ENCODE peak calls at places on chromosome 1, in eight cellular contexts. R, S, U, C, F, W, V and T are unnamed samples.
A peak's percentile ranks its signal among the peaks of the same experiment; 100 is the strongest.

GRCh38 chr1:169107673-169108160 is 1.2 kb downstream of the ATP1B1 start:
- DNase-seq in R (no peak), S (no peak), U (no peak), C (peak; percentile 23), F (no peak), W (peak; percentile 65), V (no peak), T (no peak)

GRCh38 chr1:156874572-156874971 is 13.9 kb downstream of the NTRK1 start:
- DNase-seq in R (no peak), S (no peak), U (no peak), C (no peak), F (no peak), W (no peak), V (no peak), T (no peak)

GRCh38 chr1:53541761-53542550 is 82.8 kb downstream of the DMRTB1 start:
- DNase-seq in R (peak; percentile 1), S (peak; percentile 18), U (no peak), C (no peak), F (no peak), W (peak; percentile 88), V (no peak), T (peak; percentile 50)

GRCh38 chr1:115674011-115674410 is 32.2 kb downstream of the VANGL1 start:
- DNase-seq in R (no peak), S (no peak), U (no peak), C (no peak), F (no peak), W (no peak), V (no peak), T (no peak)

GRCh38 chr1:53574621-53575020 is 115.4 kb downstream of the DMRTB1 start:
- DNase-seq in R (no peak), S (no peak), U (no peak), C (no peak), F (no peak), W (no peak), V (no peak), T (peak; percentile 59)

GRCh38 chr1:182671779-182672486 is 12.5 kb downstream of the RGS8 start:
- DNase-seq in R (no peak), S (no peak), U (no peak), C (no peak), F (no peak), W (no peak), V (no peak), T (no peak)

GRCh38 chr1:37602750-37603694 is 7.3 kb upstream of the GNL2 start:
- DNase-seq in R (no peak), S (peak; percentile 28), U (no peak), C (no peak), F (no peak), W (no peak), V (no peak), T (no peak)

GRCh38 chr1:18977428-18977827 is 21.0 kb upstream of the IFFO2 start:
- DNase-seq in R (no peak), S (no peak), U (no peak), C (no peak), F (no peak), W (no peak), V (no peak), T (peak; percentile 59)

GRCh38 chr1:26697978-26698849 is 2.4 kb downstream of the ARID1A start:
- DNase-seq in R (peak; percentile 33), S (peak; percentile 40), U (peak; percentile 70), C (peak; percentile 20), F (no peak), W (peak; percentile 98), V (no peak), T (peak; percentile 87)

GRCh38 chr1:186915555-186915954 is 86.8 kb downstream of the PLA2G4A start:
- DNase-seq in R (no peak), S (no peak), U (no peak), C (no peak), F (no peak), W (no peak), V (no peak), T (no peak)

GRCh38 chr1:93007941-93008577 is 46.8 kb upstream of the DIPK1A start:
- DNase-seq in R (no peak), S (no peak), U (no peak), C (no peak), F (peak; percentile 50), W (peak; percentile 46), V (no peak), T (no peak)

GRCh38 chr1:909861-910310 is 13.8 kb upstream of the SAMD11 start:
- DNase-seq in R (no peak), S (peak; percentile 7), U (no peak), C (no peak), F (no peak), W (no peak), V (peak; percentile 27), T (no peak)

GRCh38 chr1:7912743-7913557 is 27.7 kb downstream of the TNFRSF9 start:
- DNase-seq in R (no peak), S (peak; percentile 48), U (no peak), C (no peak), F (no peak), W (no peak), V (no peak), T (no peak)

GRCh38 chr1:35476099-35476674 is 81.0 kb downstream of the KIAA0319L start:
- DNase-seq in R (no peak), S (no peak), U (no peak), C (no peak), F (no peak), W (no peak), V (no peak), T (no peak)

GRCh38 chr1:174954686-174955669 is 44.8 kb upstream of the CACYBP start:
- DNase-seq in R (no peak), S (no peak), U (no peak), C (no peak), F (no peak), W (no peak), V (no peak), T (no peak)

GRCh38 chr1:232952514-232953175 is 2.2 kb downstream of the NTPCR start:
- DNase-seq in R (no peak), S (peak; percentile 67), U (peak; percentile 35), C (no peak), F (no peak), W (no peak), V (no peak), T (peak; percentile 34)

GRCh38 chr1:44810101-44810761 is 1.9 kb downstream of the BTBD19 start:
- DNase-seq in R (peak; percentile 64), S (peak; percentile 31), U (peak; percentile 91), C (peak; percentile 63), F (no peak), W (no peak), V (peak; percentile 79), T (peak; percentile 71)

GRCh38 chr1:47951026-47951425 is 46.2 kb downstream of the TRABD2B start:
- DNase-seq in R (no peak), S (no peak), U (no peak), C (no peak), F (no peak), W (no peak), V (no peak), T (no peak)

GRCh38 chr1:61654067-61654466 is 70.9 kb downstream of the TM2D1 start:
- DNase-seq in R (no peak), S (no peak), U (no peak), C (no peak), F (no peak), W (no peak), V (no peak), T (no peak)

GRCh38 chr1:61659061-61659460 is 65.9 kb downstream of the TM2D1 start:
- DNase-seq in R (no peak), S (no peak), U (no peak), C (no peak), F (no peak), W (no peak), V (no peak), T (no peak)

DNA sequence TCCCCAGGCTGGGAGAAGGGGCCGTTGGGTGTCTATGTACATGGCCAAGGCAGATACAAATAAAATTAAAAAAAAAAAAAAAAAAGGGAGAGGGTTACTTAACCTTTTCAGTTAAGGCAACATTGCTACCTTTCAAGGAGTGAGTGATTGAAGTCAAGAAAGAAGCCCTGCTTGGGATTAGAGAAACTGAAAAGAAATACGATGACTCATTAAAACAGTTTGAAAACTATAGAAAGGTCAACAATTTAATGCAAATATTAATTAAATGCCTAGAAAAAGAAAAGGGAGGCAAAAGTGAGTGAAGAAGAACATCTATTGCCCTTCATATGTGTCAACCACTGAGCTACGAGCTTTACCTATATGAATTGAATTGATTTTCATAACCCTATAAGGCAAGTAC is 69.5 kb downstream of the TM2D1 start:
- DNase-seq in R (no peak), S (no peak), U (no peak), C (no peak), F (no peak), W (no peak), V (no peak), T (no peak)
- H3K4me3 ChIP-seq in R (no peak overlapping the region), S (no peak overlapping the region), U (no peak overlapping the region), C (no peak overlapping the region), F (no peak overlapping the region), W (no peak overlapping the region), V (no peak overlapping the region), T (no peak overlapping the region)

GRCh38 chr1:58035523-58035922 is 511.0 kb downstream of the OMA1 start:
- DNase-seq in R (no peak), S (no peak), U (no peak), C (no peak), F (no peak), W (no peak), V (no peak), T (no peak)
- TF ChIP-seq CTCF in R (no peak), S (no peak), U (no peak), C (no peak), F (no peak), W (peak; percentile 8), V (no peak), T (no peak)

GRCh38 chr1:31762726-31763670 is 1.1 kb downstream of the ADGRB2 start:
- DNase-seq in R (peak; percentile 72), S (peak; percentile 71), U (peak; percentile 51), C (peak; percentile 60), F (no peak), W (no peak), V (peak; percentile 56), T (no peak)
- H3K4me3 ChIP-seq in R (peak overlapping the region; percentile 55), S (peak overlapping the region; percentile 32), U (peak overlapping the region; percentile 43), C (peak overlapping the region; percentile 72), F (peak overlapping the region; percentile 61), W (peak overlapping the region; percentile 61), V (peak overlapping the region; percentile 11), T (no peak overlapping the region)

DNA sequence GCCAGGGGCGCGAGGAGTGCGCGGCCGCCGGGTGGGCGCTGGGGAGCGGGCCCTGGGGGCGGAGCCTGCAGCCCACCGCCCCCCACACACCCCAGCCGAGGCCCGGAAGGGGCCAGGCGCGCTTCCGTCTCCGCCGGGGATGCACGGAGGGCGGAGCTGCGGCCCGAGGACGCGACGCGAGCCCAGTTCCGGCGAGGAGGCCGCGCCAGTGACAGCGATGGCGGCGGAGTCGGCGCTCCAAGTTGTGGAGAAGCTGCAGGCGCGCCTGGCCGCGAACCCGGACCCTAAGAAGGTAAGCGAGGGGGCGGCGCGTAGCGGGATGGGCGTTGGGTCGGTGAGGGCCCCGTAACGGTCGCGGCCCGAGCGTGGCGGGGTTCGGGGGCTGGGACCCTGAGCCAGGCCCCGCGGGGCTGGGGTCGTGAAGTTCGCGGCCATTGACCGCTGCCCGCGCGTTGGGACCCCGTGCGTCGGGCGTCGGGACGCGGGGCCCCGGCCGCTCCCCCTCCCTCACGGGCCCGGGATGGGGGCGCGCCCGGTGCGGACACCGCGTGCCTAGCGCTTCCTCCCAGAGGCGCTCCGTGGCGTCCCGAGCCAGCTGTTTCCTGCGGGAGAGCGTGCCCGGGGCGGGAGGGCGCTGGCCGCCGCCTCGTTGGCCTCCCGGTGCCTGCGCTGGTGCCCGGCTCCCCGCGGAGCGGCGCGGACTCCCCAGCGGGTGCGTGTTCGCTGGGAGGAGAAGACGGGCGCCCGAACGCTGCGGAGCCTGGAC is at the start of gene ELOA:
- DNase-seq in R (peak; percentile 79), S (peak; percentile 78), U (peak; percentile 31), C (peak; percentile 79), F (no peak), W (peak; percentile 40), V (peak; percentile 81), T (peak; percentile 52)
- TF ChIP-seq CTCF in R (no peak), S (no peak), U (no peak), C (no peak), F (no peak), W (no peak), V (no peak), T (no peak)

GRCh38 chr1:67559222-67559700 is 125.7 kb upstream of the GADD45A start:
- DNase-seq in R (peak; percentile 36), S (no peak), U (peak; percentile 44), C (peak; percentile 50), F (no peak), W (peak; percentile 67), V (peak; percentile 45), T (peak; percentile 94)
- H3K4me3 ChIP-seq in R (no peak overlapping the region), S (no peak overlapping the region), U (no peak overlapping the region), C (peak overlapping the region; percentile 23), F (no peak overlapping the region), W (peak overlapping the region; percentile 18), V (no peak overlapping the region), T (no peak overlapping the region)